ENCODE peak calls at places on chromosomes 5 and 9, in six cellular contexts. U is NCI-H2107, Y is GM23248, T is islet precursor cell, R is glutamatergic neuron, A is NCI-H2029. H is an unnamed sample.

GRCh38 chr5:133423031-133423617 is 189.2 kb downstream of the FSTL4 start:
- DNase-seq in T (peak), A (no peak), U (no peak), Y (no peak), R (no peak), H (peak)

GRCh38 chr5:7866194-7866593 is 2.6 kb downstream of the FASTKD3 start:
- DNase-seq in U (no peak), R (no peak), A (no peak), Y (no peak), T (no peak), H (no peak)

GRCh38 chr9:15248596-15248995 is 58.4 kb downstream of the TTC39B start:
- DNase-seq in T (no peak), A (no peak), R (no peak), Y (no peak), U (no peak), H (no peak)

GRCh38 chr5:180521101-180521500 is 26.9 kb downstream of the CNOT6 start:
- DNase-seq in T (no peak), Y (peak), R (no peak), A (no peak), U (no peak), H (no peak)

GRCh38 chr9:16031486-16031885 is 478.6 kb downstream of the CCDC171 start:
- DNase-seq in Y (no peak), A (no peak), T (no peak), R (no peak), U (no peak), H (no peak)

GRCh38 chr5:62376064-62376463 is 27.6 kb downstream of the DIMT1 start:
- DNase-seq in Y (peak), R (no peak), U (no peak), A (no peak), T (no peak), H (no peak)

GRCh38 chr5:107486489-107486888 is 184.2 kb downstream of the EFNA5 start:
- DNase-seq in R (no peak), U (no peak), A (no peak), Y (peak), T (no peak), H (no peak)

GRCh38 chr5:166031926-166032325 is 2259.5 kb upstream of the WWC1 start:
- DNase-seq in R (no peak), T (peak), A (no peak), Y (no peak), U (no peak), H (no peak)

GRCh38 chr9:82012255-82012654 is 23.7 kb downstream of the SPATA31D1 start:
- DNase-seq in U (no peak), A (no peak), T (no peak), Y (no peak), R (no peak), H (no peak)

GRCh38 chr5:72224946-72225427 is 95.1 kb downstream of the MRPS27 start:
- DNase-seq in U (no peak), T (no peak), R (no peak), A (no peak), Y (peak), H (no peak)

GRCh38 chr9:673966-674526 is 167.5 kb upstream of the DMRT1 start:
- DNase-seq in A (no peak), R (no peak), Y (no peak), T (peak), U (no peak), H (no peak)

GRCh38 chr9:107863406-107863805 is 373.8 kb upstream of the KLF4 start:
- DNase-seq in T (no peak), Y (no peak), A (no peak), R (no peak), U (no peak), H (no peak)

GRCh38 chr9:129276486-129277260 is 98.6 kb upstream of the IER5L start:
- DNase-seq in A (no peak), R (no peak), U (no peak), T (peak), Y (no peak), H (no peak)

GRCh38 chr9:84852902-84853301 is 183.4 kb downstream of the NTRK2 start:
- DNase-seq in A (no peak), U (no peak), Y (no peak), R (no peak), T (no peak), H (no peak)

GRCh38 chr5:142669479-142669878 is 16.4 kb downstream of the FGF1 start:
- DNase-seq in T (no peak), R (peak), Y (peak), U (no peak), A (no peak), H (no peak)

GRCh38 chr5:28548856-28549255 is 1510.5 kb upstream of the CDH9 start:
- DNase-seq in A (no peak), U (no peak), Y (no peak), T (no peak), R (no peak), H (no peak)

GRCh38 chr9:82957526-82958379 is 105.2 kb downstream of the RASEF start:
- DNase-seq in R (no peak), A (no peak), U (no peak), Y (no peak), T (peak), H (no peak)

GRCh38 chr9:99401826-99402225 is 179.7 kb downstream of the SEC61B start:
- DNase-seq in T (no peak), Y (no peak), R (no peak), U (no peak), A (no peak), H (no peak)

GRCh38 chr5:177545487-177546261 is 8.7 kb downstream of the FAM193B start:
- DNase-seq in R (no peak), Y (peak), U (no peak), A (no peak), T (no peak), H (peak)

GRCh38 chr9:115691097-115691496 is 462.5 kb upstream of the PAPPA start:
- DNase-seq in U (no peak), Y (peak), T (no peak), A (no peak), R (no peak), H (no peak)

GRCh38 chr5:109743770-109744212 is 54.1 kb downstream of the MAN2A1 start:
- DNase-seq in T (peak), R (no peak), Y (peak), U (no peak), A (no peak), H (no peak)

GRCh38 chr5:157516016-157516415 is 56.0 kb downstream of the NIPAL4 start:
- DNase-seq in R (no peak), Y (peak), A (no peak), T (no peak), U (no peak), H (no peak)

GRCh38 chr5:94457788-94458187 is 160.6 kb downstream of the KIAA0825 start:
- DNase-seq in Y (no peak), T (no peak), R (no peak), U (no peak), A (no peak), H (no peak)

GRCh38 chr9:20884985-20885593 is 146.4 kb downstream of the HACD4 start:
- DNase-seq in R (peak), U (peak), Y (peak), A (no peak), T (peak), H (no peak)

GRCh38 chr5:171310816-171311697 is 2.0 kb downstream of the TLX3 start:
- DNase-seq in R (peak), A (no peak), T (peak), U (no peak), Y (peak), H (no peak)

GRCh38 chr5:96823900-96824351 is 16.2 kb upstream of the ERAP1 start:
- DNase-seq in T (peak), U (no peak), A (no peak), R (no peak), Y (peak), H (no peak)

GRCh38 chr9:91423785-91424402 is at the start of gene NFIL3:
- DNase-seq in Y (peak), T (peak), U (peak), R (peak), A (peak), H (no peak)

GRCh38 chr5:38532165-38532669 is 24.2 kb downstream of the LIFR start:
- DNase-seq in Y (no peak), R (no peak), T (no peak), A (no peak), U (peak), H (no peak)

GRCh38 chr9:89357331-89358197 is 39.3 kb downstream of the SECISBP2 start:
- DNase-seq in Y (no peak), A (no peak), T (peak), U (no peak), R (no peak), H (no peak)

GRCh38 chr9:124385623-124386022 is 29.6 kb downstream of the PSMB7 start:
- DNase-seq in T (no peak), A (no peak), U (no peak), Y (no peak), R (no peak), H (no peak)